ENCODE peak calls at places on chromosomes 16 and 17, in eight cellular contexts. One of them, this sample, is unnamed.

GRCh38 chr17:76469991-76470739 is 2.8 kb downstream of the AANAT start:
- DNase-seq in EL: no peak
- DNase-seq in A549: no peak
- DNase-seq in stimulated activated effector memory CD8-positive, alpha-beta T cell treated with anti-CD3 and anti-CD28 coated beads, Interleukin-12 subunit alpha, Interleukin-12 subunit beta, amount 100 ng/mL, for 72 hours: no peak
- DNase-seq in T-cell: no peak
- DNase-seq in frontal cortex: no peak
- DNase-seq in activated gamma-delta T cell: no peak
- DNase-seq in foreskin fibroblast: no peak
- DNase-seq in this sample: no peak

GRCh38 chr17:36592316-36592710 is 634 bp downstream of the DHRS11 start:
- DNase-seq in A549: no peak
- DNase-seq in T-cell: no peak
- DNase-seq in activated gamma-delta T cell: no peak
- DNase-seq in EL: peak; percentile 60
- DNase-seq in foreskin fibroblast: no peak
- DNase-seq in frontal cortex: peak; percentile 42
- DNase-seq in stimulated activated effector memory CD8-positive, alpha-beta T cell treated with anti-CD3 and anti-CD28 coated beads, Interleukin-12 subunit alpha, Interleukin-12 subunit beta, amount 100 ng/mL, for 72 hours: no peak
- DNase-seq in this sample: no peak

GRCh38 chr17:75783069-75783783 is 1.4 kb upstream of the UNK start:
- DNase-seq in stimulated activated effector memory CD8-positive, alpha-beta T cell treated with anti-CD3 and anti-CD28 coated beads, Interleukin-12 subunit alpha, Interleukin-12 subunit beta, amount 100 ng/mL, for 72 hours: no peak
- DNase-seq in A549: peak; percentile 59
- DNase-seq in T-cell: no peak
- DNase-seq in EL: peak; percentile 68
- DNase-seq in foreskin fibroblast: peak; percentile 42
- DNase-seq in activated gamma-delta T cell: no peak
- DNase-seq in frontal cortex: no peak
- DNase-seq in this sample: no peak

GRCh38 chr17:42071810-42072209 is 21.4 kb upstream of the C17orf113 start:
- DNase-seq in A549: no peak
- DNase-seq in EL: no peak
- DNase-seq in activated gamma-delta T cell: no peak
- DNase-seq in frontal cortex: no peak
- DNase-seq in T-cell: no peak
- DNase-seq in foreskin fibroblast: no peak
- DNase-seq in stimulated activated effector memory CD8-positive, alpha-beta T cell treated with anti-CD3 and anti-CD28 coated beads, Interleukin-12 subunit alpha, Interleukin-12 subunit beta, amount 100 ng/mL, for 72 hours: no peak
- DNase-seq in this sample: no peak

GRCh38 chr16:29736112-29736511 is 9.7 kb downstream of the C16orf54 start:
- DNase-seq in frontal cortex: no peak
- DNase-seq in stimulated activated effector memory CD8-positive, alpha-beta T cell treated with anti-CD3 and anti-CD28 coated beads, Interleukin-12 subunit alpha, Interleukin-12 subunit beta, amount 100 ng/mL, for 72 hours: no peak
- DNase-seq in activated gamma-delta T cell: no peak
- DNase-seq in T-cell: no peak
- DNase-seq in A549: peak; percentile 16
- DNase-seq in foreskin fibroblast: no peak
- DNase-seq in EL: no peak
- DNase-seq in this sample: no peak

GRCh38 chr16:31386157-31386984 is 6.8 kb upstream of the ITGAD start:
- DNase-seq in foreskin fibroblast: peak; percentile 35
- DNase-seq in stimulated activated effector memory CD8-positive, alpha-beta T cell treated with anti-CD3 and anti-CD28 coated beads, Interleukin-12 subunit alpha, Interleukin-12 subunit beta, amount 100 ng/mL, for 72 hours: peak; percentile 63
- DNase-seq in activated gamma-delta T cell: no peak
- DNase-seq in T-cell: no peak
- DNase-seq in A549: peak; percentile 49
- DNase-seq in frontal cortex: no peak
- DNase-seq in EL: peak; percentile 27
- DNase-seq in this sample: no peak

GRCh38 chr16:16151315-16151714 is 72.0 kb downstream of the ABCC6 start:
- DNase-seq in T-cell: no peak
- DNase-seq in EL: no peak
- DNase-seq in foreskin fibroblast: no peak
- DNase-seq in stimulated activated effector memory CD8-positive, alpha-beta T cell treated with anti-CD3 and anti-CD28 coated beads, Interleukin-12 subunit alpha, Interleukin-12 subunit beta, amount 100 ng/mL, for 72 hours: no peak
- DNase-seq in A549: no peak
- DNase-seq in frontal cortex: no peak
- DNase-seq in activated gamma-delta T cell: no peak
- DNase-seq in this sample: no peak

GRCh38 chr17:3843935-3844516 is 2.0 kb downstream of the NCBP3 start:
- DNase-seq in T-cell: peak; percentile 17
- DNase-seq in A549: peak; percentile 78
- DNase-seq in activated gamma-delta T cell: no peak
- DNase-seq in foreskin fibroblast: no peak
- DNase-seq in frontal cortex: no peak
- DNase-seq in EL: peak; percentile 45
- DNase-seq in stimulated activated effector memory CD8-positive, alpha-beta T cell treated with anti-CD3 and anti-CD28 coated beads, Interleukin-12 subunit alpha, Interleukin-12 subunit beta, amount 100 ng/mL, for 72 hours: no peak
- DNase-seq in this sample: peak; percentile 19

GRCh38 chr17:30550512-30551273 is 73.5 kb downstream of the GOSR1 start:
- DNase-seq in T-cell: no peak
- DNase-seq in foreskin fibroblast: no peak
- DNase-seq in activated gamma-delta T cell: no peak
- DNase-seq in A549: no peak
- DNase-seq in stimulated activated effector memory CD8-positive, alpha-beta T cell treated with anti-CD3 and anti-CD28 coated beads, Interleukin-12 subunit alpha, Interleukin-12 subunit beta, amount 100 ng/mL, for 72 hours: no peak
- DNase-seq in EL: peak; percentile 67
- DNase-seq in frontal cortex: no peak
- DNase-seq in this sample: no peak

This sample was measured in effector CD4-positive, alpha-beta T cell.